ENCODE peak calls at places on chromosomes 7 and 10, in nine cellular contexts. One of them, this sample, is unnamed.

GRCh38 chr10:121662531-121662930 is 64.3 kb upstream of the FGFR2 start:
- DNase-seq in nephron progenitor cell: no peak
- DNase-seq in left lung: no peak
- DNase-seq in WTC11: no peak
- DNase-seq in chondrocyte: no peak
- DNase-seq in MM.1S: no peak
- DNase-seq in cardiac fibroblast: no peak
- DNase-seq in neural crest cell: no peak
- DNase-seq in OCI-LY7: no peak
- DNase-seq in this sample: no peak

GRCh38 chr7:87216701-87217508 is 2.6 kb downstream of the TMEM243 start:
- DNase-seq in MM.1S: peak
- DNase-seq in cardiac fibroblast: no peak
- DNase-seq in neural crest cell: no peak
- DNase-seq in left lung: no peak
- DNase-seq in nephron progenitor cell: no peak
- DNase-seq in WTC11: no peak
- DNase-seq in OCI-LY7: peak
- DNase-seq in chondrocyte: no peak
- DNase-seq in this sample: peak

GRCh38 chr10:86205086-86205760 is 161.4 kb downstream of the GRID1 start:
- DNase-seq in left lung: no peak
- DNase-seq in neural crest cell: no peak
- DNase-seq in chondrocyte: no peak
- DNase-seq in cardiac fibroblast: no peak
- DNase-seq in nephron progenitor cell: no peak
- DNase-seq in MM.1S: no peak
- DNase-seq in WTC11: no peak
- DNase-seq in OCI-LY7: no peak
- DNase-seq in this sample: no peak

GRCh38 chr10:6062101-6062771 is at the start of gene IL2RA:
- DNase-seq in chondrocyte: no peak
- DNase-seq in WTC11: no peak
- DNase-seq in MM.1S: no peak
- DNase-seq in neural crest cell: no peak
- DNase-seq in OCI-LY7: peak
- DNase-seq in nephron progenitor cell: no peak
- DNase-seq in left lung: no peak
- DNase-seq in cardiac fibroblast: no peak
- DNase-seq in this sample: no peak

GRCh38 chr10:12934777-12935176 is 66.7 kb downstream of the CCDC3 start:
- DNase-seq in cardiac fibroblast: peak
- DNase-seq in left lung: no peak
- DNase-seq in WTC11: no peak
- DNase-seq in MM.1S: no peak
- DNase-seq in nephron progenitor cell: no peak
- DNase-seq in neural crest cell: no peak
- DNase-seq in OCI-LY7: no peak
- DNase-seq in chondrocyte: no peak
- DNase-seq in this sample: no peak

GRCh38 chr7:17557305-17557704 is 258.9 kb downstream of the AHR start:
- DNase-seq in chondrocyte: no peak
- DNase-seq in OCI-LY7: no peak
- DNase-seq in cardiac fibroblast: peak
- DNase-seq in neural crest cell: no peak
- DNase-seq in WTC11: no peak
- DNase-seq in nephron progenitor cell: no peak
- DNase-seq in MM.1S: no peak
- DNase-seq in left lung: no peak
- DNase-seq in this sample: no peak

GRCh38 chr7:77464589-77464988 is 48.4 kb upstream of the GSAP start:
- DNase-seq in OCI-LY7: no peak
- DNase-seq in chondrocyte: no peak
- DNase-seq in MM.1S: no peak
- DNase-seq in left lung: no peak
- DNase-seq in WTC11: no peak
- DNase-seq in cardiac fibroblast: no peak
- DNase-seq in nephron progenitor cell: no peak
- DNase-seq in neural crest cell: no peak
- DNase-seq in this sample: peak

GRCh38 chr7:40885503-40885902 is 750.7 kb downstream of the SUGCT start:
- DNase-seq in neural crest cell: no peak
- DNase-seq in cardiac fibroblast: peak
- DNase-seq in OCI-LY7: no peak
- DNase-seq in chondrocyte: no peak
- DNase-seq in nephron progenitor cell: no peak
- DNase-seq in left lung: no peak
- DNase-seq in MM.1S: no peak
- DNase-seq in WTC11: no peak
- DNase-seq in this sample: no peak

GRCh38 chr7:79462334-79462733 is 8.9 kb upstream of the MAGI2 start:
- DNase-seq in OCI-LY7: no peak
- DNase-seq in MM.1S: no peak
- DNase-seq in nephron progenitor cell: no peak
- DNase-seq in chondrocyte: no peak
- DNase-seq in WTC11: no peak
- DNase-seq in neural crest cell: no peak
- DNase-seq in left lung: no peak
- DNase-seq in cardiac fibroblast: no peak
- DNase-seq in this sample: no peak

DNA sequence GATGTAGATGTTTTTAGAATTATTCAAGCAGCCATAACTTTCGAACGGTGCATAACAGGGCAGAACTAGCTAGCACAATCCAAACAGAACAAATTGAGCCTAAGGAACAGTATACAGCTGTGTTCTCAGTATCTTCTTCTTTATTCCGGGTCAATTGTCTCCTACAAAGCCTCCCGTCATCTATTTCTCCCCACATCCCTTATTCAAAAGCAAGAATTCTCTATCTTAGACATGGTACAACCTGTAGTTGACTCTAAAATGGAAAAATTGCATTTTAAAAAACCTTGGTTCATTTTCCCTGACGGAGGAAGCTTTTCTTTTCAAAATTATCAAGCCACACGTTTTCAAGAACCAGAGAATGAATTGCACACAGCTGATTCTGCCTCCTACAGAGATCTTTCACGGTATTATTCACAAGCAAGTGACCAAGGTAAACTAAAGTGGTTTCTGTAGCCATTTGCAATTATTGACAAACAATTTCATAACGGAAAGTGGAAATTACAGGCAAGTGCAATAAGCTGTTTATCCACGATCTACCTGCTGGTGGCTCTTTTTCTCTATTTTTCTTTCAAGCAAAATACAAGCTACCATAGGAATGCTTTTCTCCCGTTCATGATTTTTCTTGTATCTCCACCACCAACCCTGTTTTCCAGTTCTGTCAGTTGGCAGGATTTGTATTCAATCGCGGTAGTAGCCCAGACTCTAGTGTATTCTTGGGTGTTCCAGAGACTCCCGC is 2.3 kb downstream of the GRM8 start:
- DNase-seq in nephron progenitor cell: no peak
- DNase-seq in chondrocyte: no peak
- DNase-seq in left lung: no peak
- DNase-seq in cardiac fibroblast: peak
- DNase-seq in OCI-LY7: peak
- DNase-seq in MM.1S: no peak
- DNase-seq in WTC11: no peak
- DNase-seq in neural crest cell: no peak
- DNase-seq in this sample: no peak
- TF ChIP-seq CTCF in nephron progenitor cell: no peak
- TF ChIP-seq CTCF in chondrocyte: no peak
- TF ChIP-seq CTCF in left lung: no peak
- TF ChIP-seq CTCF in cardiac fibroblast: no peak
- TF ChIP-seq CTCF in OCI-LY7: peak
- TF ChIP-seq CTCF in MM.1S: peak
- TF ChIP-seq CTCF in WTC11: no peak
- TF ChIP-seq CTCF in neural crest cell: peak
- TF ChIP-seq CTCF in this sample: no peak

GRCh38 chr7:137597856-137598255 is 248.9 kb downstream of the DGKI start:
- DNase-seq in cardiac fibroblast: peak
- DNase-seq in WTC11: no peak
- DNase-seq in neural crest cell: no peak
- DNase-seq in nephron progenitor cell: no peak
- DNase-seq in OCI-LY7: no peak
- DNase-seq in MM.1S: no peak
- DNase-seq in left lung: no peak
- DNase-seq in chondrocyte: no peak
- DNase-seq in this sample: no peak

GRCh38 chr7:137590071-137590470 is 246.5 kb upstream of the PTN start:
- DNase-seq in MM.1S: no peak
- DNase-seq in OCI-LY7: no peak
- DNase-seq in left lung: no peak
- DNase-seq in nephron progenitor cell: no peak
- DNase-seq in neural crest cell: no peak
- DNase-seq in chondrocyte: no peak
- DNase-seq in cardiac fibroblast: no peak
- DNase-seq in WTC11: no peak
- DNase-seq in this sample: no peak

GRCh38 chr7:137590686-137591255 is 247.2 kb upstream of the PTN start:
- DNase-seq in chondrocyte: no peak
- DNase-seq in MM.1S: no peak
- DNase-seq in cardiac fibroblast: no peak
- DNase-seq in left lung: no peak
- DNase-seq in nephron progenitor cell: no peak
- DNase-seq in OCI-LY7: no peak
- DNase-seq in WTC11: no peak
- DNase-seq in neural crest cell: no peak
- DNase-seq in this sample: no peak

GRCh38 chr7:137591444-137591843 is 247.9 kb upstream of the PTN start:
- DNase-seq in nephron progenitor cell: no peak
- DNase-seq in WTC11: no peak
- DNase-seq in chondrocyte: no peak
- DNase-seq in left lung: no peak
- DNase-seq in cardiac fibroblast: peak
- DNase-seq in MM.1S: peak
- DNase-seq in OCI-LY7: no peak
- DNase-seq in neural crest cell: no peak
- DNase-seq in this sample: no peak

GRCh38 chr7:137592232-137592896 is 248.8 kb upstream of the PTN start:
- DNase-seq in neural crest cell: peak
- DNase-seq in left lung: peak
- DNase-seq in chondrocyte: no peak
- DNase-seq in MM.1S: peak
- DNase-seq in cardiac fibroblast: peak
- DNase-seq in WTC11: peak
- DNase-seq in OCI-LY7: peak
- DNase-seq in nephron progenitor cell: peak
- DNase-seq in this sample: peak
- TF ChIP-seq CTCF in neural crest cell: peak
- TF ChIP-seq CTCF in left lung: peak
- TF ChIP-seq CTCF in chondrocyte: peak
- TF ChIP-seq CTCF in MM.1S: peak
- TF ChIP-seq CTCF in cardiac fibroblast: peak
- TF ChIP-seq CTCF in WTC11: peak
- TF ChIP-seq CTCF in OCI-LY7: peak
- TF ChIP-seq CTCF in nephron progenitor cell: peak
- TF ChIP-seq CTCF in this sample: peak

GRCh38 chr10:109556399-109556798 is 366.9 kb downstream of the XPNPEP1 start:
- DNase-seq in chondrocyte: no peak
- DNase-seq in OCI-LY7: no peak
- DNase-seq in MM.1S: no peak
- DNase-seq in cardiac fibroblast: no peak
- DNase-seq in neural crest cell: no peak
- DNase-seq in WTC11: no peak
- DNase-seq in left lung: no peak
- DNase-seq in nephron progenitor cell: no peak
- DNase-seq in this sample: no peak
- TF ChIP-seq CTCF in chondrocyte: no peak
- TF ChIP-seq CTCF in OCI-LY7: no peak
- TF ChIP-seq CTCF in MM.1S: no peak
- TF ChIP-seq CTCF in cardiac fibroblast: no peak
- TF ChIP-seq CTCF in neural crest cell: no peak
- TF ChIP-seq CTCF in WTC11: no peak
- TF ChIP-seq CTCF in left lung: no peak
- TF ChIP-seq CTCF in nephron progenitor cell: no peak
- TF ChIP-seq CTCF in this sample: no peak

GRCh38 chr10:72074413-72075183 is 13.8 kb downstream of the SPOCK2 start:
- DNase-seq in neural crest cell: no peak
- DNase-seq in OCI-LY7: no peak
- DNase-seq in cardiac fibroblast: no peak
- DNase-seq in MM.1S: no peak
- DNase-seq in chondrocyte: peak
- DNase-seq in nephron progenitor cell: no peak
- DNase-seq in left lung: no peak
- DNase-seq in WTC11: no peak
- DNase-seq in this sample: no peak

GRCh38 chr10:72072046-72072445 is 16.3 kb downstream of the SPOCK2 start:
- DNase-seq in chondrocyte: no peak
- DNase-seq in MM.1S: no peak
- DNase-seq in neural crest cell: no peak
- DNase-seq in cardiac fibroblast: no peak
- DNase-seq in left lung: no peak
- DNase-seq in OCI-LY7: no peak
- DNase-seq in WTC11: no peak
- DNase-seq in nephron progenitor cell: no peak
- DNase-seq in this sample: no peak

GRCh38 chr10:72075184-72076115 is 12.9 kb downstream of the SPOCK2 start:
- DNase-seq in MM.1S: no peak
- DNase-seq in left lung: no peak
- DNase-seq in OCI-LY7: no peak
- DNase-seq in WTC11: no peak
- DNase-seq in chondrocyte: peak
- DNase-seq in nephron progenitor cell: no peak
- DNase-seq in cardiac fibroblast: no peak
- DNase-seq in neural crest cell: no peak
- DNase-seq in this sample: no peak

GRCh38 chr10:72072639-72073038 is 15.7 kb downstream of the SPOCK2 start:
- DNase-seq in left lung: no peak
- DNase-seq in MM.1S: no peak
- DNase-seq in nephron progenitor cell: no peak
- DNase-seq in chondrocyte: no peak
- DNase-seq in WTC11: no peak
- DNase-seq in neural crest cell: no peak
- DNase-seq in cardiac fibroblast: no peak
- DNase-seq in OCI-LY7: no peak
- DNase-seq in this sample: no peak

DNA sequence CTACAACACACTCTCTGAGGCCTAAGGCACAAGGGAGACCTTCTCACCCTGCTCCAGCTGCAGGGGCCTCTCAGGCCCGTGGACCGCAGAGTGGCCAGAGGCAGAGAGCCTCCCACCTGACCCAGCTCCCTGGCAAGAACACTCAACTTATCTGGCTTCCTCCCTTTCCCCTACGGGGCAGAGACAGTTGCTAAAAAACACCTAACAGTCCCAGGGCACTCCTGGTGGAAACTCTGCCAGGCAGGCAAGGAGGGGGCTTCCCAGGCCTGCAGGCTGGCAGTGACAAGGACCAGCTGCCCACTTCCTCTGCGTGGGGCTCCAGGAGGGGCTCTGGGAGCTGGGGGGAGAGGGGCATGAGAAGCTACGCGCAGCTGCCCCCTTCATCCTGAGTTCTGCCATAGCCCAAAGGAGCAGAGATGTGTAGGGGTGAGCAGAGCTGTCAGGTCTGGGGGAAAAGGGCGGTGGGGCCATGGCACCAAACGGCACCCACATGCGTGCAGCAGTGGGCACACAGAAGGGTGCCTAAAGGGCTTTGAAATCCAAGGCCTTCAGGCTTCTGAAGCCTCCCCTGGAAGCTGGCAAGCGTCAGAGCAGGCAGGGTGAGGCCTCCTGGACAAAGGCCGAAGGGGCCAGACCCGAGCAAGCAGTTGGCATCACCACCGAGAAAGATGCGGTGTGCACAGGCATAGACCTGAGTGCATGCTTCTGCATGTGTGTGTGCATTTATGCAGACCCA is 14.5 kb downstream of the SPOCK2 start:
- DNase-seq in nephron progenitor cell: no peak
- DNase-seq in OCI-LY7: no peak
- DNase-seq in chondrocyte: peak
- DNase-seq in WTC11: no peak
- DNase-seq in neural crest cell: no peak
- DNase-seq in left lung: no peak
- DNase-seq in cardiac fibroblast: no peak
- DNase-seq in MM.1S: no peak
- DNase-seq in this sample: no peak
- TF ChIP-seq CTCF in nephron progenitor cell: no peak
- TF ChIP-seq CTCF in OCI-LY7: no peak
- TF ChIP-seq CTCF in chondrocyte: no peak
- TF ChIP-seq CTCF in WTC11: no peak
- TF ChIP-seq CTCF in neural crest cell: no peak
- TF ChIP-seq CTCF in left lung: no peak
- TF ChIP-seq CTCF in cardiac fibroblast: no peak
- TF ChIP-seq CTCF in MM.1S: no peak
- TF ChIP-seq CTCF in this sample: no peak